ENCODE peak calls at places on chromosome 3, in four cellular contexts. W, X, Z and D are unnamed samples.

GRCh38 chr3:123576119-123576518 is 8.7 kb downstream of the HACD2 start:
- DNase-seq in X (no peak), W (no peak), Z (no peak), D (no peak)

GRCh38 chr3:183802989-183803388 is 22.4 kb downstream of the MAP6D1 start:
- DNase-seq in Z (no peak), W (no peak), X (no peak), D (no peak)

GRCh38 chr3:6861989-6862879 is 1.3 kb downstream of the GRM7 start:
- DNase-seq in W (no peak), X (no peak), Z (no peak), D (no peak)

GRCh38 chr3:4674216-4674615 is 181.1 kb downstream of the ITPR1 start:
- DNase-seq in Z (no peak), X (no peak), W (no peak), D (no peak)

GRCh38 chr3:146929696-146930095 is 324.6 kb upstream of the PLSCR5 start:
- DNase-seq in W (no peak), Z (no peak), X (no peak), D (no peak)

GRCh38 chr3:14122301-14122700 is 2.4 kb downstream of the CHCHD4 start:
- DNase-seq in X (no peak), Z (no peak), W (no peak), D (no peak)

GRCh38 chr3:77915341-77915740 is 875.4 kb downstream of the ROBO2 start:
- DNase-seq in Z (no peak), W (no peak), X (no peak), D (no peak)

GRCh38 chr3:146160964-146161724 is at the start of gene PLOD2:
- DNase-seq in X (no peak), Z (peak), W (peak), D (peak)

GRCh38 chr3:6962796-6963195 is 101.9 kb downstream of the GRM7 start:
- DNase-seq in X (no peak), W (no peak), Z (no peak), D (no peak)

GRCh38 chr3:174270841-174271240 is 588.3 kb upstream of the NAALADL2 start:
- DNase-seq in W (no peak), Z (no peak), X (no peak), D (no peak)

GRCh38 chr3:171026584-171027293 is at the start of gene SLC2A2:
- DNase-seq in Z (peak), X (no peak), W (no peak), D (no peak)

GRCh38 chr3:195168009-195168759 is 102.8 kb downstream of the XXYLT1 start:
- DNase-seq in X (no peak), W (no peak), Z (no peak), D (no peak)

GRCh38 chr3:174430986-174431385 is 428.1 kb upstream of the NAALADL2 start:
- DNase-seq in X (no peak), Z (no peak), W (no peak), D (no peak)

GRCh38 chr3:51434746-51435323 is 43.8 kb downstream of the RBM15B start:
- DNase-seq in Z (peak), X (peak), W (peak), D (peak)

GRCh38 chr3:139772539-139773500 is 95.0 kb upstream of the NMNAT3 start:
- DNase-seq in W (no peak), Z (no peak), X (no peak), D (no peak)

GRCh38 chr3:32184187-32184730 is 54.2 kb upstream of the CMTM8 start:
- DNase-seq in Z (no peak), W (no peak), X (no peak), D (no peak)

GRCh38 chr3:10169000-10169496 is 4.3 kb downstream of the IRAK2 start:
- DNase-seq in Z (no peak), X (no peak), W (no peak), D (no peak)

GRCh38 chr3:153274521-153274920 is 112.5 kb downstream of the RAP2B start:
- DNase-seq in Z (no peak), X (no peak), W (no peak), D (no peak)
- TF ChIP-seq TARDBP in Z (no peak), X (no peak), W (no peak), D (no peak)

DNA sequence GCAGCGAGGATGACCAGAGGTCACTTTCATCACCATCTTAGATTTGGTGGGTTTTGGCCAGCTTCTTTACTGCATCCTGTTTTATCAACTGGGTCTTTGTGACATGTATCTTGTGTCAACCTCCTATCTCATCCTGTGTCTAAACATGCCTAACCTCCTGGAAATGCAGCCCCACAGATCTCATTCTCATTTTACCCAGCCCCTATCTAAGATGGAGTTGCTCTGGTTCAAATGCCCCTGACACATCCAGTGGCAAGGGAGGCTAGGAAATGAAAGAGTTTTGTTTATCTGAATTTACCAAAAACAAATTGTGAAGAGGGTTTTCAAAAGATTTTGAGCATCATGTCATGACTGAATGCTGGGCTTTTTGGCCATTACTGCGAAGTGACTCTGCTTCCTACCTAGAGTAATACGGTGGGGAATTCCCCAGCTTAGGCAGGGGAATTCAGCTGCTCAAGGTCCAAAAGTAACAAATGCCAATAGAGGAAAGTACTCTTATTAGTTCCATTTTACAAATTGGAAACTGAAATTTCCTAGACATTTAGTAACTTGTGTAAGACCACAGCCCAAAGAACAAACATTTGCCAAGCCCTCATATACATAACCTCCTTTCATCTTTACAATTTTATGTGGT is 6.0 kb upstream of the SPSB4 start:
- DNase-seq in W (no peak), X (peak), Z (no peak), D (no peak)
- TF ChIP-seq TARDBP in W (no peak), X (no peak), Z (no peak), D (no peak)

GRCh38 chr3:128485283-128486156 is 7.5 kb downstream of the GATA2 start:
- DNase-seq in X (no peak), W (no peak), Z (no peak), D (no peak)
- TF ChIP-seq TARDBP in X (no peak), W (no peak), Z (no peak), D (no peak)

GRCh38 chr3:126620743-126621142 is 34.2 kb downstream of the TXNRD3 start:
- DNase-seq in X (no peak), Z (no peak), W (no peak), D (no peak)

GRCh38 chr3:126618760-126619159 is 36.2 kb downstream of the TXNRD3 start:
- DNase-seq in W (no peak), X (no peak), Z (no peak), D (no peak)

GRCh38 chr3:126622694-126623093 is 32.2 kb downstream of the TXNRD3 start:
- DNase-seq in Z (no peak), W (no peak), X (no peak), D (no peak)

GRCh38 chr3:126621171-126621570 is 33.8 kb downstream of the TXNRD3 start:
- DNase-seq in Z (no peak), X (no peak), W (no peak), D (no peak)

GRCh38 chr3:126621627-126622345 is 33.1 kb downstream of the TXNRD3 start:
- DNase-seq in Z (no peak), W (no peak), X (no peak), D (no peak)
- TF ChIP-seq TARDBP in Z (no peak), W (no peak), X (no peak), D (no peak)

DNA sequence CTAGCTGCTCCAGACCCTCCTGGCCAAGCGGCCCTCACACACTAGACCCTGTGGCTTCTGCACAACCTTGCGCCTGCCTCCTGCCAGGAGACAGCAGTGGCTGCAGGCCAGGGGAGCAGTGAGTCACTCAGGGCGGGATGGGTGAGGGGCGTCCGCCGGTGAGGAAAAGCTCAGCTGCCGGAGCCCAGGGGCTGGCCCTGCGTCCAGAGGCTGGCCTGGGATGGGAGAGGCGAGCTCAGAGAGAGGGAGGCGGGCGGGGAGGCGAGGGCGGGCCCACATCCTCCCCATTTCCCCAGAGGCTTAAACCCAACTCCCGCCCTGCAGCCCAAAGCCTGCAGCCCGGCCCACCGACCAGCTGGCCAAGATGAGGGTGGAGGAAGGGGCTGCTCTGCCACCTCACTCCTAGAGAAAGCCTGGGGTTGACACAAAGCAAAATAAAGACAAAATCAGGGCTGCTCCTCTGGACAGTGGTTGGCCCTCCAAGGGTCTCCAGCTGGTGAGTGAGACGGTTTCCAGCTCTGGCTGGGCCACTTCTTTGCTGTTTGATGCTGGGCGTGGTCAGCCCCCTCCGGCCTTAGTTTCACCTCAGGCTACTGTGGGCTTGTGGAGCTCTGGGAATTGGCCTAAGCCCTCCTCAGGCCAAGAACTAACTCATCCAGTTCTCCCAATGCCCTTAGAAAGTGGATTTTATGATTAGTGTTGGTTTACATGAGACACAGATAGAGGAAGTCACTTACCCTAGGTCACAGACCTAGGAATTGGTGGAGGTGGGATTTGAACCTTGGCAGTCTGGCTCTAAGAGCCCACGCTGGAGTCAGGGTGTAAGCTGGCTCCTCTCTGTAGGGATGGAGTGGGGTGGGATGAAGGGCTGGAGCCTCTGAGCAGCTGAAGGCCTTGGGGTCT is 50.6 kb downstream of the IQSEC1 start:
- DNase-seq in W (peak), X (no peak), Z (no peak), D (no peak)
- TF ChIP-seq TARDBP in W (no peak), X (no peak), Z (no peak), D (no peak)